ENCODE peak calls at places on chromosomes 3 and 15, in six cellular contexts. K is occipital lobe, V is myocyte, E is Peyer's patch, G is ovary, U is ACHN. W is an unnamed sample.

GRCh38 chr15:52649686-52650085 is 29.5 kb downstream of the ATOSA start:
- DNase-seq in K (no peak), V (no peak), E (no peak), G (no peak), U (no peak), W (no peak)

GRCh38 chr15:70810916-70811578 is 42.9 kb downstream of the LARP6 start:
- DNase-seq in K (no peak), V (no peak), E (no peak), G (no peak), U (no peak), W (no peak)

GRCh38 chr3:128004661-128005060 is 47.6 kb upstream of the SEC61A1 start:
- DNase-seq in K (no peak), V (peak), E (no peak), G (no peak), U (no peak), W (no peak)

GRCh38 chr3:55624238-55624637 is 137.1 kb upstream of the WNT5A start:
- DNase-seq in K (no peak), V (peak), E (no peak), G (no peak), U (no peak), W (peak)

GRCh38 chr3:3705090-3705775 is 94.0 kb upstream of the LRRN1 start:
- DNase-seq in K (peak), V (no peak), E (no peak), G (peak), U (no peak), W (no peak)

GRCh38 chr3:111901617-111902016 is 42.6 kb downstream of the PHLDB2 start:
- DNase-seq in K (no peak), V (no peak), E (no peak), G (no peak), U (no peak), W (no peak)

GRCh38 chr15:25710184-25710583 is 152.9 kb downstream of the ATP10A start:
- DNase-seq in K (no peak), V (peak), E (peak), G (no peak), U (peak), W (peak)

GRCh38 chr3:123586966-123587365 is 2.1 kb upstream of the HACD2 start:
- DNase-seq in K (no peak), V (no peak), E (no peak), G (no peak), U (no peak), W (no peak)

GRCh38 chr3:33664195-33664594 is 53.9 kb downstream of the CLASP2 start:
- DNase-seq in K (no peak), V (peak), E (no peak), G (no peak), U (no peak), W (no peak)

GRCh38 chr15:69313437-69314000 is 14.8 kb downstream of the PAQR5 start:
- DNase-seq in K (no peak), V (no peak), E (no peak), G (no peak), U (no peak), W (no peak)